ENCODE peak calls at places on chromosome 21, in five cellular contexts. N, S, O, R and Y are unnamed samples.

GRCh38 chr21:45539046-45539795 is 3.0 kb downstream of the SLC19A1 start:
- DNase-seq in N (no peak), S (no peak), O (peak), R (no peak), Y (no peak)

GRCh38 chr21:14718957-14719356 is 172.8 kb upstream of the SAMSN1 start:
- DNase-seq in N (no peak), S (no peak), O (no peak), R (no peak), Y (no peak)

GRCh38 chr21:33682992-33683627 is 40.8 kb downstream of the ITSN1 start:
- DNase-seq in N (no peak), S (peak), O (no peak), R (peak), Y (peak)

GRCh38 chr21:32130031-32130891 is 148.6 kb downstream of the MIS18A start:
- DNase-seq in N (no peak), S (no peak), O (no peak), R (no peak), Y (no peak)

GRCh38 chr21:41703857-41704501 is 62.9 kb downstream of the RIPK4 start:
- DNase-seq in N (no peak), S (no peak), O (peak), R (no peak), Y (no peak)

GRCh38 chr21:43600642-43601397 is 58.5 kb downstream of the HSF2BP start:
- DNase-seq in N (no peak), S (peak), O (no peak), R (no peak), Y (peak)

GRCh38 chr21:35204850-35205564 is 155.9 kb upstream of the RUNX1 start:
- DNase-seq in N (no peak), S (peak), O (peak), R (no peak), Y (peak)

GRCh38 chr21:42164064-42164789 is 54.7 kb upstream of the ABCG1 start:
- DNase-seq in N (peak), S (no peak), O (peak), R (no peak), Y (no peak)

GRCh38 chr21:22981819-22982218 is 1983.6 kb downstream of the NCAM2 start:
- DNase-seq in N (no peak), S (no peak), O (no peak), R (no peak), Y (no peak)

GRCh38 chr21:34886554-34887385 is 162.3 kb downstream of the RUNX1 start:
- DNase-seq in N (no peak), S (peak), O (no peak), R (no peak), Y (no peak)

GRCh38 chr21:44295163-44295601 is 4.7 kb upstream of the PFKL start:
- DNase-seq in N (no peak), S (no peak), O (no peak), R (no peak), Y (no peak)

GRCh38 chr21:32771134-32771523 is 426 bp downstream of the PAXBP1 start:
- DNase-seq in N (peak), S (peak), O (peak), R (no peak), Y (peak)

GRCh38 chr21:46507562-46507961 is 48.9 kb downstream of the DIP2A start:
- DNase-seq in N (no peak), S (no peak), O (no peak), R (no peak), Y (no peak)

GRCh38 chr21:32549454-32549853 is 35.9 kb downstream of the TCP10L start:
- DNase-seq in N (no peak), S (no peak), O (no peak), R (no peak), Y (no peak)

GRCh38 chr21:20968391-20968790 is 29.8 kb upstream of the NCAM2 start:
- DNase-seq in N (no peak), S (no peak), O (no peak), R (no peak), Y (no peak)

GRCh38 chr21:35048706-35049617 is at the start of gene RUNX1:
- DNase-seq in N (peak), S (peak), O (peak), R (no peak), Y (peak)

GRCh38 chr21:34122047-34122446 is 48.7 kb downstream of the MRPS6 start:
- DNase-seq in N (no peak), S (no peak), O (peak), R (no peak), Y (no peak)

GRCh38 chr21:43871487-43871886 is 6.5 kb downstream of the AGPAT3 start:
- DNase-seq in N (no peak), S (no peak), O (no peak), R (no peak), Y (no peak)

GRCh38 chr21:42171091-42172053 is 47.6 kb upstream of the ABCG1 start:
- DNase-seq in N (no peak), S (peak), O (peak), R (peak), Y (no peak)

GRCh38 chr21:43646550-43647260 is 12.6 kb downstream of the HSF2BP start:
- DNase-seq in N (peak), S (peak), O (peak), R (peak), Y (peak)

GRCh38 chr21:35933466-35933865 is 126.9 kb downstream of the SETD4 start:
- DNase-seq in N (peak), S (peak), O (no peak), R (peak), Y (peak)

GRCh38 chr21:37800496-37801061 is 115.7 kb downstream of the KCNJ6 start:
- DNase-seq in N (no peak), S (no peak), O (no peak), R (no peak), Y (no peak)

GRCh38 chr21:33360871-33361602 is 36.3 kb downstream of the IFNAR1 start:
- DNase-seq in N (peak), S (peak), O (peak), R (no peak), Y (peak)

GRCh38 chr21:35350965-35351364 is 301.9 kb upstream of the RUNX1 start:
- DNase-seq in N (no peak), S (peak), O (no peak), R (no peak), Y (no peak)

GRCh38 chr21:46621457-46622182 is 13.9 kb upstream of the PRMT2 start:
- DNase-seq in N (no peak), S (no peak), O (no peak), R (no peak), Y (no peak)

GRCh38 chr21:44020551-44020950 is 8.4 kb downstream of the TRAPPC10 start:
- DNase-seq in N (no peak), S (no peak), O (no peak), R (no peak), Y (no peak)

GRCh38 chr21:29193907-29194306 is 63.5 kb downstream of the MAP3K7CL start:
- DNase-seq in N (no peak), S (no peak), O (no peak), R (no peak), Y (no peak)

GRCh38 chr21:29194847-29195246 is 64.4 kb downstream of the MAP3K7CL start:
- DNase-seq in N (no peak), S (peak), O (no peak), R (no peak), Y (peak)

GRCh38 chr21:29196021-29196663 is 65.7 kb downstream of the MAP3K7CL start:
- DNase-seq in N (peak), S (peak), O (peak), R (peak), Y (peak)

GRCh38 chr21:29192999-29193563 is 62.6 kb downstream of the MAP3K7CL start:
- DNase-seq in N (no peak), S (peak), O (no peak), R (no peak), Y (no peak)

DNA sequence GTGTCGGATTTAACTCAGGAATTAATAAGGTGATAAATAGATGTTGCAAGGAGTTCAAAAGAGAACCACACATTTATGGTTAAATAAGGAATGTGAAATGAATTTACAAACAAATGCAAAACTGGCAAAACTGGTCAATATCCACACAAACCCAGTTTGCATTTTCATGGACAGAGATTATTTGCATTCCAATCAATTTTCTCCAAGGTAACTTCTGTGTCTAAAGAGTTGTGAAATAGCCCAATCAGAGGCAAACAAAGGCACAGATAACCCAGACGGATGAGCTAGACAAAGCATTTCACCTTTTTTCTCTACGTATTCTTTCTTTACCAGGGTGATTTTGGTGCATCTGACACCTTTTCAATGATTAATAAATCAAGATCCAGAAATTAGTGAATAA is 63.9 kb downstream of the MAP3K7CL start:
- DNase-seq in N (no peak), S (no peak), O (no peak), R (no peak), Y (no peak)
- H3K27ac ChIP-seq in N (no peak), S (peak), O (no peak), R (no peak), Y (peak)

DNA sequence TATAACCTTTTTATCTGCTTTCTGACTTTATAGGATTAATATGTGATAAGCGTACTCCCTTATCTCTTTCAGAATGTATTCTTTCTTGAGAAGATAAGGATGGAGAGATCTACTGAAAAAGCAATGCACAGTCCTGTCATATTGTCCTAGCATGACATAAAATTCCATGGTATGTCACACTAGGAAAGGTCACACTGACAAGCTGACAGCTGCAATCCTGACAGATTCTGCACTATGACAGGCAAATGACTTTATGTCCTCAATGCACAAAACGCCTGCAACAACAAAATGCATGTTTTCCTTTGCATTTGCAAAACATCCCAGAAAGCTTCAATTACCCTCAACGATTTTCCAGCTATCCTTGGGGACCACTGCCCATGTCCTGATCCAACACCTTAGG is 393.8 kb downstream of the DSCAM start:
- DNase-seq in N (no peak), S (no peak), O (no peak), R (no peak), Y (no peak)
- H3K27ac ChIP-seq in N (no peak), S (no peak), O (no peak), R (no peak), Y (no peak)

DNA sequence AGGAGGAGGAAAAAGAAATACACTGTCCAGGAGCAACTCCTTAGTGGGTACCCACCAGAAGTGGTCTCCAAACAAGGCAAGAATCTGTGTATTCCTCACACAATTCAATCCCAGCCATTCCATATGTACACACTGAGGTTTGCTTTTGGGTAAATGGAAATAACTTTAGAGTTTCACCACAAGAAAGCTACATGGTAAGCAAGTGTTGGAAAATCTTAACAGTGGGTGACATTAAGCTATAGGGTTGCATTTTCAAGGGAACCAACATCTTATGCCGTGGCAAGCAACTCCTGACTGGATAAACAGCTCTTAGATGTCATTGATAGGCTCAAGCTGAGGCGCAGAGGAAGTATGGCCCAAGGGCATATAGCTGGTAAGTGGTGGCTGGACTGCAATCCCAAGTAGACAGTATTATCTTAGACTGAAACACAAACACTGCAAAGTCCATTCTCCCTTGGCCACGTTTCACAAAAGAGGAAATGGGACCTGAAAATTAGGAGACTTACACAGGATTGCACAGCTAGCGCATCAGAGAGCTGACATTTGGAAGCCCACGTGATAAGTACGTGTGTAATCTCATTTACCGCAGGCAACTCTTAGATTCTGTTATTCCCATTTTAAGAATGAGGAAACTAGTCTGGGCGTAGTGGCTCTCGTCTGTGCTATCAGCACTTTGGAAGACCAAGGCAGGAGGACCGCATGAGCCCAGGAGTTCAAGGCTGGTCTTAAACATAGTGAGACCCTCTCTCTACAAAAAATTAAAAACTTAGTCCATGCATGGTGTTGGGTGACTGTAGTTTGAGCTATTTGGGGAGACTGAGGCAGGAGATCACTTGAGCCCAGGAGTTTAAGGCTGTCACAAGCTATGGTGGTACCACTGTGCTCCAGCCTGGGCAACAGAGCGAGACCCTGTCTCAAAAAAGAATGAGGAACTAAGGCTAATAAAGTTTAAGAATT is 4.0 kb upstream of the BRWD1 start:
- DNase-seq in N (no peak), S (no peak), O (no peak), R (no peak), Y (no peak)
- H3K27ac ChIP-seq in N (no peak), S (no peak), O (no peak), R (no peak), Y (no peak)

GRCh38 chr21:28357743-28358142 is 634.9 kb downstream of the LTN1 start:
- DNase-seq in N (no peak), S (no peak), O (no peak), R (no peak), Y (no peak)

GRCh38 chr21:28359300-28359699 is 633.4 kb downstream of the LTN1 start:
- DNase-seq in N (no peak), S (no peak), O (no peak), R (no peak), Y (no peak)

GRCh38 chr21:28358702-28359101 is 634.0 kb downstream of the LTN1 start:
- DNase-seq in N (no peak), S (no peak), O (no peak), R (no peak), Y (no peak)
- H3K27ac ChIP-seq in N (no peak), S (no peak), O (no peak), R (no peak), Y (no peak)